ENCODE peak calls at places on chromosomes 4 and X, in nine cellular contexts. One of them, this sample, is unnamed.

GRCh38 chr4:152896819-152897218 is 39.3 kb upstream of the FHDC1 start:
- DNase-seq in MM.1S: no peak
- DNase-seq in SJCRH30: no peak
- DNase-seq in activated naive CD4-positive, alpha-beta T cell treated with anti-CD3 and anti-CD28 coated beads, Interleukin-2, amount 50 U/mL, for 72 hours: no peak
- DNase-seq in GDM1: no peak
- DNase-seq in central memory CD8-positive, alpha-beta T cell: no peak
- DNase-seq in C1 segment of cervical spinal cord: no peak
- DNase-seq in T-helper 2 cell: no peak
- DNase-seq in NCI-H1417: no peak
- DNase-seq in this sample: no peak

GRCh38 chr4:81906905-81907304 is 435.2 kb upstream of the RASGEF1B start:
- DNase-seq in NCI-H1417: no peak
- DNase-seq in central memory CD8-positive, alpha-beta T cell: no peak
- DNase-seq in activated naive CD4-positive, alpha-beta T cell treated with anti-CD3 and anti-CD28 coated beads, Interleukin-2, amount 50 U/mL, for 72 hours: no peak
- DNase-seq in GDM1: no peak
- DNase-seq in C1 segment of cervical spinal cord: no peak
- DNase-seq in T-helper 2 cell: no peak
- DNase-seq in SJCRH30: no peak
- DNase-seq in MM.1S: no peak
- DNase-seq in this sample: no peak

GRCh38 chrX:155112171-155112570 is 40.9 kb downstream of the BRCC3 start:
- DNase-seq in central memory CD8-positive, alpha-beta T cell: no peak
- DNase-seq in activated naive CD4-positive, alpha-beta T cell treated with anti-CD3 and anti-CD28 coated beads, Interleukin-2, amount 50 U/mL, for 72 hours: no peak
- DNase-seq in GDM1: no peak
- DNase-seq in NCI-H1417: no peak
- DNase-seq in MM.1S: no peak
- DNase-seq in SJCRH30: no peak
- DNase-seq in T-helper 2 cell: no peak
- DNase-seq in C1 segment of cervical spinal cord: no peak
- DNase-seq in this sample: no peak

GRCh38 chr4:8198906-8199593 is at the start of gene SH3TC1:
- DNase-seq in NCI-H1417: no peak
- DNase-seq in central memory CD8-positive, alpha-beta T cell: peak
- DNase-seq in GDM1: peak
- DNase-seq in T-helper 2 cell: peak
- DNase-seq in SJCRH30: peak
- DNase-seq in C1 segment of cervical spinal cord: peak
- DNase-seq in MM.1S: peak
- DNase-seq in activated naive CD4-positive, alpha-beta T cell treated with anti-CD3 and anti-CD28 coated beads, Interleukin-2, amount 50 U/mL, for 72 hours: peak
- DNase-seq in this sample: peak

GRCh38 chr4:129240816-129241215 is 144.9 kb downstream of the C4orf33 start:
- DNase-seq in C1 segment of cervical spinal cord: no peak
- DNase-seq in SJCRH30: no peak
- DNase-seq in activated naive CD4-positive, alpha-beta T cell treated with anti-CD3 and anti-CD28 coated beads, Interleukin-2, amount 50 U/mL, for 72 hours: no peak
- DNase-seq in T-helper 2 cell: no peak
- DNase-seq in central memory CD8-positive, alpha-beta T cell: no peak
- DNase-seq in MM.1S: no peak
- DNase-seq in NCI-H1417: peak
- DNase-seq in GDM1: no peak
- DNase-seq in this sample: no peak

GRCh38 chr4:110533940-110534339 is 58.0 kb downstream of the ENPEP start:
- DNase-seq in T-helper 2 cell: no peak
- DNase-seq in MM.1S: peak
- DNase-seq in activated naive CD4-positive, alpha-beta T cell treated with anti-CD3 and anti-CD28 coated beads, Interleukin-2, amount 50 U/mL, for 72 hours: no peak
- DNase-seq in C1 segment of cervical spinal cord: no peak
- DNase-seq in SJCRH30: peak
- DNase-seq in NCI-H1417: no peak
- DNase-seq in central memory CD8-positive, alpha-beta T cell: no peak
- DNase-seq in GDM1: no peak
- DNase-seq in this sample: no peak

GRCh38 chrX:63784902-63785692 is at the start of gene ARHGEF9:
- DNase-seq in activated naive CD4-positive, alpha-beta T cell treated with anti-CD3 and anti-CD28 coated beads, Interleukin-2, amount 50 U/mL, for 72 hours: no peak
- DNase-seq in GDM1: no peak
- DNase-seq in C1 segment of cervical spinal cord: no peak
- DNase-seq in central memory CD8-positive, alpha-beta T cell: no peak
- DNase-seq in MM.1S: no peak
- DNase-seq in NCI-H1417: no peak
- DNase-seq in T-helper 2 cell: no peak
- DNase-seq in SJCRH30: peak
- DNase-seq in this sample: peak

GRCh38 chr4:107069049-107069448 is 32.9 kb upstream of the DKK2 start:
- DNase-seq in T-helper 2 cell: no peak
- DNase-seq in C1 segment of cervical spinal cord: no peak
- DNase-seq in GDM1: no peak
- DNase-seq in NCI-H1417: no peak
- DNase-seq in activated naive CD4-positive, alpha-beta T cell treated with anti-CD3 and anti-CD28 coated beads, Interleukin-2, amount 50 U/mL, for 72 hours: no peak
- DNase-seq in SJCRH30: no peak
- DNase-seq in central memory CD8-positive, alpha-beta T cell: no peak
- DNase-seq in MM.1S: no peak
- DNase-seq in this sample: no peak

GRCh38 chrX:48487362-48487785 is 11.4 kb downstream of the FTSJ1 start:
- DNase-seq in SJCRH30: peak
- DNase-seq in T-helper 2 cell: no peak
- DNase-seq in NCI-H1417: no peak
- DNase-seq in GDM1: no peak
- DNase-seq in activated naive CD4-positive, alpha-beta T cell treated with anti-CD3 and anti-CD28 coated beads, Interleukin-2, amount 50 U/mL, for 72 hours: no peak
- DNase-seq in C1 segment of cervical spinal cord: no peak
- DNase-seq in MM.1S: no peak
- DNase-seq in central memory CD8-positive, alpha-beta T cell: no peak
- DNase-seq in this sample: no peak

GRCh38 chr4:89558147-89558546 is 250.5 kb upstream of the GPRIN3 start:
- DNase-seq in C1 segment of cervical spinal cord: no peak
- DNase-seq in activated naive CD4-positive, alpha-beta T cell treated with anti-CD3 and anti-CD28 coated beads, Interleukin-2, amount 50 U/mL, for 72 hours: no peak
- DNase-seq in NCI-H1417: no peak
- DNase-seq in SJCRH30: peak
- DNase-seq in GDM1: no peak
- DNase-seq in MM.1S: peak
- DNase-seq in central memory CD8-positive, alpha-beta T cell: no peak
- DNase-seq in T-helper 2 cell: no peak
- DNase-seq in this sample: no peak

GRCh38 chrX:20399728-20400414 is 133.2 kb upstream of the RPS6KA3 start:
- DNase-seq in central memory CD8-positive, alpha-beta T cell: no peak
- DNase-seq in C1 segment of cervical spinal cord: no peak
- DNase-seq in activated naive CD4-positive, alpha-beta T cell treated with anti-CD3 and anti-CD28 coated beads, Interleukin-2, amount 50 U/mL, for 72 hours: no peak
- DNase-seq in T-helper 2 cell: no peak
- DNase-seq in MM.1S: no peak
- DNase-seq in SJCRH30: no peak
- DNase-seq in NCI-H1417: no peak
- DNase-seq in GDM1: no peak
- DNase-seq in this sample: no peak

GRCh38 chr4:138666366-138666765 is 349.2 kb upstream of the NOCT start:
- DNase-seq in MM.1S: no peak
- DNase-seq in activated naive CD4-positive, alpha-beta T cell treated with anti-CD3 and anti-CD28 coated beads, Interleukin-2, amount 50 U/mL, for 72 hours: no peak
- DNase-seq in central memory CD8-positive, alpha-beta T cell: no peak
- DNase-seq in SJCRH30: peak
- DNase-seq in NCI-H1417: no peak
- DNase-seq in GDM1: no peak
- DNase-seq in T-helper 2 cell: no peak
- DNase-seq in C1 segment of cervical spinal cord: no peak
- DNase-seq in this sample: no peak

GRCh38 chr4:154741877-154742851 is 1.6 kb upstream of the LRAT start:
- DNase-seq in C1 segment of cervical spinal cord: peak
- DNase-seq in NCI-H1417: no peak
- DNase-seq in SJCRH30: no peak
- DNase-seq in activated naive CD4-positive, alpha-beta T cell treated with anti-CD3 and anti-CD28 coated beads, Interleukin-2, amount 50 U/mL, for 72 hours: no peak
- DNase-seq in MM.1S: no peak
- DNase-seq in central memory CD8-positive, alpha-beta T cell: no peak
- DNase-seq in T-helper 2 cell: no peak
- DNase-seq in GDM1: no peak
- DNase-seq in this sample: peak

GRCh38 chr4:40581254-40582140 is 48.2 kb downstream of the RBM47 start:
- DNase-seq in C1 segment of cervical spinal cord: no peak
- DNase-seq in GDM1: no peak
- DNase-seq in activated naive CD4-positive, alpha-beta T cell treated with anti-CD3 and anti-CD28 coated beads, Interleukin-2, amount 50 U/mL, for 72 hours: no peak
- DNase-seq in SJCRH30: no peak
- DNase-seq in T-helper 2 cell: no peak
- DNase-seq in MM.1S: peak
- DNase-seq in NCI-H1417: no peak
- DNase-seq in central memory CD8-positive, alpha-beta T cell: no peak
- DNase-seq in this sample: no peak

GRCh38 chr4:173211838-173212237 is 43.2 kb downstream of the GALNT7 start:
- DNase-seq in C1 segment of cervical spinal cord: no peak
- DNase-seq in activated naive CD4-positive, alpha-beta T cell treated with anti-CD3 and anti-CD28 coated beads, Interleukin-2, amount 50 U/mL, for 72 hours: no peak
- DNase-seq in MM.1S: peak
- DNase-seq in SJCRH30: peak
- DNase-seq in NCI-H1417: no peak
- DNase-seq in central memory CD8-positive, alpha-beta T cell: no peak
- DNase-seq in GDM1: no peak
- DNase-seq in T-helper 2 cell: no peak
- DNase-seq in this sample: no peak

GRCh38 chrX:154040307-154040756 is 20.6 kb upstream of the IRAK1 start:
- DNase-seq in activated naive CD4-positive, alpha-beta T cell treated with anti-CD3 and anti-CD28 coated beads, Interleukin-2, amount 50 U/mL, for 72 hours: no peak
- DNase-seq in MM.1S: no peak
- DNase-seq in GDM1: no peak
- DNase-seq in central memory CD8-positive, alpha-beta T cell: no peak
- DNase-seq in SJCRH30: no peak
- DNase-seq in C1 segment of cervical spinal cord: no peak
- DNase-seq in NCI-H1417: no peak
- DNase-seq in T-helper 2 cell: no peak
- DNase-seq in this sample: no peak

GRCh38 chr4:7335363-7336066 is 99.2 kb downstream of the PSAPL1 start:
- DNase-seq in T-helper 2 cell: no peak
- DNase-seq in GDM1: peak
- DNase-seq in C1 segment of cervical spinal cord: peak
- DNase-seq in central memory CD8-positive, alpha-beta T cell: peak
- DNase-seq in MM.1S: peak
- DNase-seq in activated naive CD4-positive, alpha-beta T cell treated with anti-CD3 and anti-CD28 coated beads, Interleukin-2, amount 50 U/mL, for 72 hours: no peak
- DNase-seq in SJCRH30: peak
- DNase-seq in NCI-H1417: peak
- DNase-seq in this sample: peak

GRCh38 chr4:38069271-38069760 is 109.1 kb downstream of the PTTG2 start:
- DNase-seq in activated naive CD4-positive, alpha-beta T cell treated with anti-CD3 and anti-CD28 coated beads, Interleukin-2, amount 50 U/mL, for 72 hours: no peak
- DNase-seq in C1 segment of cervical spinal cord: no peak
- DNase-seq in T-helper 2 cell: no peak
- DNase-seq in MM.1S: peak
- DNase-seq in SJCRH30: no peak
- DNase-seq in central memory CD8-positive, alpha-beta T cell: no peak
- DNase-seq in NCI-H1417: no peak
- DNase-seq in GDM1: no peak
- DNase-seq in this sample: no peak

GRCh38 chr4:110850461-110851447 is 227.9 kb upstream of the PITX2 start:
- DNase-seq in SJCRH30: peak
- DNase-seq in central memory CD8-positive, alpha-beta T cell: no peak
- DNase-seq in activated naive CD4-positive, alpha-beta T cell treated with anti-CD3 and anti-CD28 coated beads, Interleukin-2, amount 50 U/mL, for 72 hours: no peak
- DNase-seq in C1 segment of cervical spinal cord: no peak
- DNase-seq in NCI-H1417: no peak
- DNase-seq in MM.1S: no peak
- DNase-seq in T-helper 2 cell: no peak
- DNase-seq in GDM1: no peak
- DNase-seq in this sample: no peak

GRCh38 chr4:139324620-139325019 is 22.3 kb upstream of the NDUFC1 start:
- DNase-seq in T-helper 2 cell: no peak
- DNase-seq in central memory CD8-positive, alpha-beta T cell: no peak
- DNase-seq in C1 segment of cervical spinal cord: no peak
- DNase-seq in NCI-H1417: no peak
- DNase-seq in MM.1S: no peak
- DNase-seq in activated naive CD4-positive, alpha-beta T cell treated with anti-CD3 and anti-CD28 coated beads, Interleukin-2, amount 50 U/mL, for 72 hours: no peak
- DNase-seq in SJCRH30: no peak
- DNase-seq in GDM1: no peak
- DNase-seq in this sample: no peak

GRCh38 chr4:157824006-157824405 is 348.8 kb downstream of the GASK1B start:
- DNase-seq in activated naive CD4-positive, alpha-beta T cell treated with anti-CD3 and anti-CD28 coated beads, Interleukin-2, amount 50 U/mL, for 72 hours: no peak
- DNase-seq in NCI-H1417: no peak
- DNase-seq in GDM1: no peak
- DNase-seq in central memory CD8-positive, alpha-beta T cell: no peak
- DNase-seq in SJCRH30: no peak
- DNase-seq in MM.1S: no peak
- DNase-seq in C1 segment of cervical spinal cord: no peak
- DNase-seq in T-helper 2 cell: no peak
- DNase-seq in this sample: no peak

This sample was measured in amygdala.